ENCODE peak calls at places on chromosome 20, in seven cellular contexts. G is foreskin keratinocyte; D is activated CD8-positive, alpha-beta memory T cell treated with anti-CD3 and anti-CD28 coated beads for 24 hours; L is activated T-cell treated with anti-CD3 and anti-CD28 coated beads for 4 hours; B is GM23338; A is upper lobe of right lung; F is cardiac fibroblast. P is an unnamed sample.

GRCh38 chr20:10076126-10077080 is 41.6 kb downstream of the ANKEF1 start:
- DNase-seq in G (peak; percentile 47), D (no peak), L (no peak), B (no peak), A (no peak), F (peak; percentile 49), P (no peak)

GRCh38 chr20:38723069-38723981 is 961 bp upstream of the SLC32A1 start:
- DNase-seq in G (no peak), D (peak; percentile 61), L (no peak), B (peak; percentile 61), A (no peak), F (peak; percentile 47), P (no peak)

GRCh38 chr20:25336561-25337422 is 53.8 kb downstream of the ABHD12 start:
- DNase-seq in G (peak; percentile 62), D (no peak), L (no peak), B (peak; percentile 76), A (no peak), F (peak; percentile 21), P (no peak)

GRCh38 chr20:62577447-62577846 is 64.9 kb upstream of the SLCO4A1 start:
- DNase-seq in G (no peak), D (no peak), L (no peak), B (no peak), A (no peak), F (no peak), P (no peak)

GRCh38 chr20:40442181-40442963 is 246.7 kb downstream of the MAFB start:
- DNase-seq in G (no peak), D (no peak), L (no peak), B (peak; percentile 67), A (no peak), F (peak; percentile 4), P (no peak)

GRCh38 chr20:37879003-37879599 is 23.8 kb upstream of the VSTM2L start:
- DNase-seq in G (no peak), D (no peak), L (no peak), B (no peak), A (no peak), F (no peak), P (no peak)

GRCh38 chr20:48826883-48827771 is 672 bp downstream of the PREX1 start:
- DNase-seq in G (no peak), D (peak; percentile 81), L (no peak), B (peak; percentile 71), A (peak; percentile 70), F (peak; percentile 51), P (peak; percentile 17)

GRCh38 chr20:41330343-41330720 is 10.3 kb upstream of the LPIN3 start:
- DNase-seq in G (no peak), D (no peak), L (no peak), B (no peak), A (no peak), F (peak; percentile 64), P (no peak)

GRCh38 chr20:37319120-37319717 is 26.7 kb upstream of the SRC start:
- DNase-seq in G (no peak), D (no peak), L (no peak), B (peak; percentile 72), A (peak; percentile 12), F (no peak), P (no peak)

GRCh38 chr20:44115762-44116644 is 71.0 kb downstream of the JPH2 start:
- DNase-seq in G (no peak), D (peak; percentile 47), L (no peak), B (peak; percentile 31), A (no peak), F (no peak), P (no peak)

GRCh38 chr20:47950557-47951283 is 165.4 kb upstream of the SULF2 start:
- DNase-seq in G (no peak), D (no peak), L (no peak), B (no peak), A (no peak), F (no peak), P (no peak)

GRCh38 chr20:19840111-19840705 is 82.2 kb downstream of the RIN2 start:
- DNase-seq in G (no peak), D (no peak), L (no peak), B (no peak), A (no peak), F (no peak), P (no peak)

GRCh38 chr20:47350181-47350550 is 6.3 kb downstream of the ZMYND8 start:
- DNase-seq in G (no peak), D (no peak), L (no peak), B (no peak), A (no peak), F (no peak), P (no peak)

GRCh38 chr20:9672976-9673375 is 158.6 kb downstream of the LAMP5 start:
- DNase-seq in G (no peak), D (no peak), L (no peak), B (no peak), A (no peak), F (no peak), P (no peak)

GRCh38 chr20:57089701-57090144 is 176.7 kb downstream of the BMP7 start:
- DNase-seq in G (no peak), D (peak; percentile 82), L (peak; percentile 33), B (peak; percentile 81), A (peak; percentile 88), F (peak; percentile 14), P (peak; percentile 32)

GRCh38 chr20:39109933-39110818 is 148.0 kb downstream of the DHX35 start:
- DNase-seq in G (no peak), D (no peak), L (no peak), B (peak; percentile 64), A (no peak), F (no peak), P (no peak)

GRCh38 chr20:19932170-19932667 is 84.9 kb upstream of the NAA20 start:
- DNase-seq in G (no peak), D (no peak), L (no peak), B (no peak), A (no peak), F (peak; percentile 90), P (no peak)

GRCh38 chr20:46222521-46223007 is 85.7 kb downstream of the CDH22 start:
- DNase-seq in G (no peak), D (no peak), L (no peak), B (peak; percentile 68), A (no peak), F (no peak), P (no peak)

GRCh38 chr20:10674684-10675455 is 1.1 kb upstream of the JAG1 start:
- DNase-seq in G (no peak), D (peak; percentile 61), L (no peak), B (peak; percentile 85), A (peak; percentile 93), F (peak; percentile 76), P (no peak)

GRCh38 chr20:1187605-1188171 is 2.9 kb upstream of the TMEM74B start:
- DNase-seq in G (no peak), D (no peak), L (no peak), B (peak; percentile 61), A (no peak), F (no peak), P (no peak)

GRCh38 chr20:48797275-48797825 is 30.4 kb downstream of the PREX1 start:
- DNase-seq in G (no peak), D (no peak), L (no peak), B (no peak), A (peak; percentile 63), F (no peak), P (no peak)

GRCh38 chr20:2757969-2758368 is 42.5 kb downstream of the CPXM1 start:
- DNase-seq in G (no peak), D (peak; percentile 26), L (no peak), B (no peak), A (no peak), F (peak; percentile 15), P (no peak)

GRCh38 chr20:52439385-52439784 is 247.8 kb upstream of the ZFP64 start:
- DNase-seq in G (no peak), D (no peak), L (no peak), B (no peak), A (no peak), F (no peak), P (no peak)

GRCh38 chr20:44832724-44833123 is 22.4 kb upstream of the RIMS4 start:
- DNase-seq in G (no peak), D (no peak), L (no peak), B (peak; percentile 32), A (no peak), F (peak; percentile 61), P (no peak)

GRCh38 chr20:16518068-16518783 is 55.0 kb downstream of the KIF16B start:
- DNase-seq in G (no peak), D (no peak), L (no peak), B (peak; percentile 88), A (no peak), F (peak; percentile 62), P (no peak)

GRCh38 chr20:44142416-44142815 is 44.6 kb downstream of the JPH2 start:
- DNase-seq in G (no peak), D (no peak), L (no peak), B (no peak), A (no peak), F (peak; percentile 43), P (no peak)

GRCh38 chr20:63714858-63715257 is 7.0 kb downstream of the ZGPAT start:
- DNase-seq in G (no peak), D (no peak), L (no peak), B (no peak), A (no peak), F (no peak), P (no peak)

GRCh38 chr20:48822879-48823385 is 4.9 kb downstream of the PREX1 start:
- DNase-seq in G (no peak), D (no peak), L (no peak), B (no peak), A (no peak), F (no peak), P (no peak)